ENCODE peak calls at places on chromosomes 3 and 15, in seven cellular contexts. One of them, this sample, is unnamed.

GRCh38 chr3:126216416-126216815 is 36.0 kb upstream of the ALDH1L1 start:
- DNase-seq in IMR-90: peak
- DNase-seq in H9: no peak
- DNase-seq in neuronal stem cell: no peak
- DNase-seq in H1: no peak
- DNase-seq in trophoblast cell: peak
- DNase-seq in mesenchymal stem cell: no peak
- DNase-seq in this sample: no peak

GRCh38 chr3:140206196-140207040 is 271.4 kb downstream of the CLSTN2 start:
- DNase-seq in trophoblast cell: no peak
- DNase-seq in mesenchymal stem cell: no peak
- DNase-seq in neuronal stem cell: peak
- DNase-seq in IMR-90: peak
- DNase-seq in H9: peak
- DNase-seq in H1: no peak
- DNase-seq in this sample: peak

GRCh38 chr3:51384145-51384729 is 854 bp upstream of the MANF start:
- DNase-seq in neuronal stem cell: no peak
- DNase-seq in mesenchymal stem cell: no peak
- DNase-seq in H9: no peak
- DNase-seq in H1: peak
- DNase-seq in IMR-90: no peak
- DNase-seq in trophoblast cell: no peak
- DNase-seq in this sample: peak

GRCh38 chr15:92149469-92149868 is 244.2 kb upstream of the ST8SIA2 start:
- DNase-seq in IMR-90: no peak
- DNase-seq in H1: no peak
- DNase-seq in trophoblast cell: no peak
- DNase-seq in H9: no peak
- DNase-seq in mesenchymal stem cell: no peak
- DNase-seq in neuronal stem cell: no peak
- DNase-seq in this sample: no peak

GRCh38 chr3:47381317-47382157 is 716 bp downstream of the PTPN23 start:
- DNase-seq in H9: peak
- DNase-seq in neuronal stem cell: peak
- DNase-seq in IMR-90: peak
- DNase-seq in mesenchymal stem cell: peak
- DNase-seq in trophoblast cell: peak
- DNase-seq in H1: no peak
- DNase-seq in this sample: peak

GRCh38 chr15:24772709-24773373 is 97.3 kb downstream of the NPAP1 start:
- DNase-seq in H1: peak
- DNase-seq in IMR-90: peak
- DNase-seq in trophoblast cell: peak
- DNase-seq in neuronal stem cell: peak
- DNase-seq in H9: peak
- DNase-seq in mesenchymal stem cell: peak
- DNase-seq in this sample: peak

GRCh38 chr3:149401215-149401925 is 23.9 kb upstream of the TM4SF1 start:
- DNase-seq in trophoblast cell: no peak
- DNase-seq in IMR-90: peak
- DNase-seq in neuronal stem cell: no peak
- DNase-seq in H1: no peak
- DNase-seq in mesenchymal stem cell: peak
- DNase-seq in H9: no peak
- DNase-seq in this sample: no peak

GRCh38 chr3:18402140-18402834 is 22.9 kb downstream of the SATB1 start:
- DNase-seq in mesenchymal stem cell: no peak
- DNase-seq in neuronal stem cell: no peak
- DNase-seq in H1: no peak
- DNase-seq in IMR-90: no peak
- DNase-seq in H9: no peak
- DNase-seq in trophoblast cell: no peak
- DNase-seq in this sample: no peak

GRCh38 chr15:34717729-34718128 is 37.1 kb downstream of the GJD2 start:
- DNase-seq in H1: no peak
- DNase-seq in mesenchymal stem cell: no peak
- DNase-seq in IMR-90: peak
- DNase-seq in neuronal stem cell: no peak
- DNase-seq in trophoblast cell: no peak
- DNase-seq in H9: no peak
- DNase-seq in this sample: no peak

GRCh38 chr3:159252772-159253384 is 451.0 kb downstream of the MFSD1 start:
- DNase-seq in mesenchymal stem cell: peak
- DNase-seq in H9: no peak
- DNase-seq in neuronal stem cell: peak
- DNase-seq in trophoblast cell: no peak
- DNase-seq in IMR-90: peak
- DNase-seq in H1: no peak
- DNase-seq in this sample: peak

GRCh38 chr15:77967785-77968184 is 109.7 kb downstream of the TBC1D2B start:
- DNase-seq in trophoblast cell: no peak
- DNase-seq in IMR-90: no peak
- DNase-seq in H1: no peak
- DNase-seq in H9: no peak
- DNase-seq in mesenchymal stem cell: no peak
- DNase-seq in neuronal stem cell: no peak
- DNase-seq in this sample: no peak

GRCh38 chr3:160804762-160805161 is 48.7 kb downstream of the PPM1L start:
- DNase-seq in mesenchymal stem cell: peak
- DNase-seq in trophoblast cell: no peak
- DNase-seq in IMR-90: no peak
- DNase-seq in H9: no peak
- DNase-seq in H1: no peak
- DNase-seq in neuronal stem cell: no peak
- DNase-seq in this sample: peak

GRCh38 chr15:62545392-62546227 is 380.5 kb upstream of the C2CD4B start:
- DNase-seq in IMR-90: peak
- DNase-seq in trophoblast cell: no peak
- DNase-seq in mesenchymal stem cell: peak
- DNase-seq in neuronal stem cell: no peak
- DNase-seq in H9: no peak
- DNase-seq in H1: no peak
- DNase-seq in this sample: no peak

GRCh38 chr15:77532846-77533245 is 99.9 kb downstream of the LINGO1 start:
- DNase-seq in trophoblast cell: no peak
- DNase-seq in mesenchymal stem cell: no peak
- DNase-seq in H1: no peak
- DNase-seq in H9: no peak
- DNase-seq in IMR-90: no peak
- DNase-seq in neuronal stem cell: no peak
- DNase-seq in this sample: no peak

GRCh38 chr3:46406440-46406785 is 453 bp downstream of the CCR5AS start:
- DNase-seq in trophoblast cell: peak
- DNase-seq in mesenchymal stem cell: peak
- DNase-seq in H9: no peak
- DNase-seq in H1: no peak
- DNase-seq in neuronal stem cell: no peak
- DNase-seq in IMR-90: peak
- DNase-seq in this sample: no peak

GRCh38 chr3:157467165-157467564 is 30.5 kb downstream of the PTX3 start:
- DNase-seq in trophoblast cell: no peak
- DNase-seq in IMR-90: peak
- DNase-seq in H9: no peak
- DNase-seq in mesenchymal stem cell: no peak
- DNase-seq in H1: no peak
- DNase-seq in neuronal stem cell: no peak
- DNase-seq in this sample: no peak

GRCh38 chr3:31973837-31974236 is 7.2 kb downstream of the OSBPL10 start:
- DNase-seq in mesenchymal stem cell: no peak
- DNase-seq in H1: no peak
- DNase-seq in IMR-90: no peak
- DNase-seq in trophoblast cell: no peak
- DNase-seq in H9: no peak
- DNase-seq in neuronal stem cell: no peak
- DNase-seq in this sample: no peak

GRCh38 chr3:157094751-157095480 is 65.0 kb downstream of the CCNL1 start:
- DNase-seq in trophoblast cell: peak
- DNase-seq in H1: no peak
- DNase-seq in mesenchymal stem cell: no peak
- DNase-seq in neuronal stem cell: no peak
- DNase-seq in H9: no peak
- DNase-seq in IMR-90: peak
- DNase-seq in this sample: no peak

GRCh38 chr3:16477054-16477453 is 36.4 kb downstream of the RFTN1 start:
- DNase-seq in neuronal stem cell: no peak
- DNase-seq in IMR-90: peak
- DNase-seq in H1: no peak
- DNase-seq in H9: no peak
- DNase-seq in trophoblast cell: no peak
- DNase-seq in mesenchymal stem cell: peak
- DNase-seq in this sample: no peak

GRCh38 chr3:155859859-155860258 is 5.6 kb upstream of the SLC33A1 start:
- DNase-seq in mesenchymal stem cell: peak
- DNase-seq in neuronal stem cell: no peak
- DNase-seq in IMR-90: peak
- DNase-seq in H9: no peak
- DNase-seq in trophoblast cell: no peak
- DNase-seq in H1: no peak
- DNase-seq in this sample: no peak

GRCh38 chr3:167684389-167684993 is 30.7 kb upstream of the WDR49 start:
- DNase-seq in H9: no peak
- DNase-seq in trophoblast cell: peak
- DNase-seq in mesenchymal stem cell: peak
- DNase-seq in neuronal stem cell: peak
- DNase-seq in H1: peak
- DNase-seq in IMR-90: peak
- DNase-seq in this sample: peak

DNA sequence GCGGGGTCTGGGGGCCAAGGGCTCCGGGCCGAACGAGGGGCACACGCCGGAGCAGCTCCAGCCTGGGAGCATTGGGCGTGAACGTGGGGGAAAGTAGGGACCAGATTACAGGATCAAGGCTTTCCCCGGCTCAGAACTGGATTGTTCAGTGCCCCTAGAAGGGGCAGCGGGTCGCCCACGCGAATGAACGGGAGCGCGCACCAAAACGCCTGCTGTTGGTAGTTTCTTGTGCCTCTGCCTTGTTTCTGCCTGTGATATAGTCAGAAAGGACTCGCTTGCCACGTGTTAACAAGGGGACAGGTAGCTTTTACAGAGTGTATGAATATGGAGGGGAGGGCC is 1.1 kb downstream of the CASR start:
- DNase-seq in neuronal stem cell: no peak
- DNase-seq in H1: no peak
- DNase-seq in mesenchymal stem cell: no peak
- DNase-seq in trophoblast cell: no peak
- DNase-seq in IMR-90: no peak
- DNase-seq in H9: no peak
- DNase-seq in this sample: peak
- H2AK5ac ChIP-seq in neuronal stem cell: no peak
- H2AK5ac ChIP-seq in H1: no peak
- H2AK5ac ChIP-seq in mesenchymal stem cell: no peak
- H2AK5ac ChIP-seq in trophoblast cell: no peak
- H2AK5ac ChIP-seq in IMR-90: no peak
- H2AK5ac ChIP-seq in H9: no peak
- H2AK5ac ChIP-seq in this sample: no peak

GRCh38 chr3:188156051-188156450 is 2.1 kb downstream of the LPP start:
- DNase-seq in neuronal stem cell: no peak
- DNase-seq in trophoblast cell: no peak
- DNase-seq in H1: no peak
- DNase-seq in H9: no peak
- DNase-seq in IMR-90: no peak
- DNase-seq in mesenchymal stem cell: no peak
- DNase-seq in this sample: no peak

GRCh38 chr3:188153498-188153948 is 434 bp upstream of the LPP start:
- DNase-seq in trophoblast cell: peak
- DNase-seq in H1: peak
- DNase-seq in mesenchymal stem cell: peak
- DNase-seq in IMR-90: peak
- DNase-seq in H9: peak
- DNase-seq in neuronal stem cell: peak
- DNase-seq in this sample: peak

GRCh38 chr3:188154758-188155574 is 1.0 kb downstream of the LPP start:
- DNase-seq in H1: no peak
- DNase-seq in neuronal stem cell: no peak
- DNase-seq in trophoblast cell: no peak
- DNase-seq in mesenchymal stem cell: peak
- DNase-seq in IMR-90: peak
- DNase-seq in H9: no peak
- DNase-seq in this sample: peak

GRCh38 chr3:188152660-188153497 is 1.1 kb upstream of the LPP start:
- DNase-seq in neuronal stem cell: peak
- DNase-seq in mesenchymal stem cell: peak
- DNase-seq in IMR-90: peak
- DNase-seq in H9: peak
- DNase-seq in trophoblast cell: peak
- DNase-seq in H1: peak
- DNase-seq in this sample: peak

DNA sequence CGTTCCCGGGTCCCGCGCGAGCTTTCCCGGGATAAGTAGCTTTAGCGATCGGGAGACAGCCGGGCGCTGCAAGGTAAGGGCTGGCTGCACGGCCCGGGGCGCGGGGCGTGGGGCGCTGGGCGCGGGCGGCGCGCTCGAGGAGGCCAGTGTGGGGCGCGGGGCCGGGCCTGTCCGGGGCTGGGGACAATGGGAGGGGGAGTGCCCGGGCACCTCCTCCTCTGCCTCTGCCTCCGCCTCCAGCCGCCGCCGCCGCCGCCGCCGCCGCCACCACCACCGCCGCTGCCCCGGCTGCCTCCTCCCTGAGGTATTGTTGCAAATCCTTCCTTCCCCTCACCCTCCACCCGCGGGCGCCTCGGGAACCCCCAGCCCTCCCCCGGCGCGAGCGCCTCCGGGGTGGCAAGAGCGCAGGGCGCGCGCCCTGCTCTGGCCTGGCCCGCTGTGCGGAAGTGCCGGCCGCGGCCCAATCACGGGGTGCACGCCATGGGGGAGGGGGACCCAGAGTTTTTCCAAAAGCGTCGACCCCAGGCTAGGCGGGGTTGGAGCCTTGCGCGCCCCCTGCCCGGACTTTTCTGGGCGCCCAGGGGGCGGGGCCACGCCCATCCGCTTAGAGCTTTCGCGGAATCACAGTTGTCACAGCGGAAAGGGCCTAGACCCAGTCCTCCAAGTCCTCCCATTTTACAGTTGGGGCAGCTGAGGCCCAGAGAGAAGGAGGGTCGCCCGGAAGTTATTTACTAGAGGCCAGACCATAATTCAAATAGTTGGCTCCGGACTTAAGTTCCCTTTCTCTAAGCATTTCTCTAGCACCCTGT is at the start of gene LPP:
- DNase-seq in H1: peak
- DNase-seq in H9: peak
- DNase-seq in trophoblast cell: peak
- DNase-seq in neuronal stem cell: peak
- DNase-seq in IMR-90: peak
- DNase-seq in mesenchymal stem cell: peak
- DNase-seq in this sample: peak
- H3K18ac ChIP-seq in H1: peak
- H3K18ac ChIP-seq in H9: peak
- H3K18ac ChIP-seq in trophoblast cell: peak
- H3K18ac ChIP-seq in neuronal stem cell: peak
- H3K18ac ChIP-seq in IMR-90: peak
- H3K18ac ChIP-seq in mesenchymal stem cell: peak
- H3K18ac ChIP-seq in this sample: peak

GRCh38 chr3:45227946-45228345 is 1.9 kb upstream of the TMEM158 start:
- DNase-seq in H9: peak
- DNase-seq in trophoblast cell: peak
- DNase-seq in IMR-90: no peak
- DNase-seq in mesenchymal stem cell: no peak
- DNase-seq in neuronal stem cell: no peak
- DNase-seq in H1: no peak
- DNase-seq in this sample: no peak
- H2BK5ac ChIP-seq in H9: no peak
- H2BK5ac ChIP-seq in trophoblast cell: no peak
- H2BK5ac ChIP-seq in IMR-90: no peak
- H2BK5ac ChIP-seq in mesenchymal stem cell: no peak
- H2BK5ac ChIP-seq in neuronal stem cell: no peak
- H2BK5ac ChIP-seq in H1: no peak
- H2BK5ac ChIP-seq in this sample: no peak

GRCh38 chr15:66278061-66278460 is 15.3 kb upstream of the DIS3L start:
- DNase-seq in H1: no peak
- DNase-seq in H9: no peak
- DNase-seq in trophoblast cell: no peak
- DNase-seq in mesenchymal stem cell: no peak
- DNase-seq in neuronal stem cell: no peak
- DNase-seq in IMR-90: no peak
- DNase-seq in this sample: no peak
- H2AK5ac ChIP-seq in H1: no peak
- H2AK5ac ChIP-seq in H9: no peak
- H2AK5ac ChIP-seq in trophoblast cell: no peak
- H2AK5ac ChIP-seq in mesenchymal stem cell: no peak
- H2AK5ac ChIP-seq in neuronal stem cell: no peak
- H2AK5ac ChIP-seq in IMR-90: no peak
- H2AK5ac ChIP-seq in this sample: no peak